ENCODE peak calls at places on chromosomes 6 and 20, in nine cellular contexts. L is upper lobe of right lung; T is CD8-positive, alpha-beta T cell; M is CD8-positive, alpha-beta memory T cell; A is lung; B is BE2C; I is fibroblast of villous mesenchyme; S is foreskin fibroblast; J is ascending aorta. N is an unnamed sample.

GRCh38 chr6:147205690-147206600 is 1.7 kb downstream of the STXBP5 start:
- DNase-seq in L (no peak), T (no peak), M (no peak), A (no peak), B (peak; percentile 47), I (peak; percentile 47), S (peak; percentile 52), J (no peak), N (peak; percentile 45)

GRCh38 chr6:134936476-134936875 is 13.4 kb downstream of the ALDH8A1 start:
- DNase-seq in L (no peak), T (no peak), M (no peak), A (no peak), B (no peak), I (no peak), S (no peak), J (no peak), N (no peak)

GRCh38 chr6:36677059-36677749 is 1.3 kb upstream of the CDKN1A start:
- DNase-seq in L (no peak), T (no peak), M (no peak), A (no peak), B (no peak), I (peak; percentile 33), S (peak; percentile 61), J (no peak), N (no peak)

GRCh38 chr6:31734703-31735500 is 1.4 kb downstream of the CLIC1 start:
- DNase-seq in L (no peak), T (peak; percentile 55), M (peak; percentile 57), A (peak; percentile 55), B (peak; percentile 38), I (peak; percentile 62), S (peak; percentile 83), J (peak; percentile 53), N (peak; percentile 73)

GRCh38 chr6:138378463-138378862 is 758 bp downstream of the SMIM28 start:
- DNase-seq in L (no peak), T (no peak), M (no peak), A (no peak), B (no peak), I (no peak), S (no peak), J (no peak), N (no peak)

GRCh38 chr6:111810321-111811235 is 62.7 kb downstream of the FYN start:
- DNase-seq in L (no peak), T (no peak), M (no peak), A (no peak), B (no peak), I (no peak), S (no peak), J (no peak), N (no peak)

GRCh38 chr6:132443206-132443605 is 41.9 kb upstream of the MOXD1 start:
- DNase-seq in L (no peak), T (no peak), M (no peak), A (no peak), B (no peak), I (peak; percentile 44), S (no peak), J (no peak), N (no peak)

GRCh38 chr20:63502671-63503172 is 3.8 kb upstream of the EEF1A2 start:
- DNase-seq in L (no peak), T (no peak), M (no peak), A (no peak), B (peak; percentile 96), I (no peak), S (no peak), J (no peak), N (no peak)

GRCh38 chr6:31272431-31272830 is 539 bp upstream of the HLA-C start:
- DNase-seq in L (no peak), T (peak; percentile 15), M (no peak), A (no peak), B (no peak), I (peak; percentile 31), S (peak; percentile 10), J (no peak), N (no peak)

GRCh38 chr6:105879902-105880547 is 206.1 kb upstream of the PRDM1 start:
- DNase-seq in L (peak; percentile 71), T (no peak), M (no peak), A (no peak), B (no peak), I (no peak), S (no peak), J (no peak), N (no peak)

GRCh38 chr6:80436663-80437062 is 330.2 kb downstream of the BCKDHB start:
- DNase-seq in L (no peak), T (no peak), M (no peak), A (no peak), B (no peak), I (no peak), S (no peak), J (no peak), N (no peak)

GRCh38 chr20:57270204-57270937 is 3.9 kb upstream of the BMP7 start:
- DNase-seq in L (no peak), T (no peak), M (no peak), A (no peak), B (no peak), I (no peak), S (no peak), J (no peak), N (no peak)

GRCh38 chr6:112176175-112176574 is 78.2 kb downstream of the LAMA4 start:
- DNase-seq in L (no peak), T (no peak), M (no peak), A (no peak), B (no peak), I (no peak), S (no peak), J (no peak), N (no peak)

DNA sequence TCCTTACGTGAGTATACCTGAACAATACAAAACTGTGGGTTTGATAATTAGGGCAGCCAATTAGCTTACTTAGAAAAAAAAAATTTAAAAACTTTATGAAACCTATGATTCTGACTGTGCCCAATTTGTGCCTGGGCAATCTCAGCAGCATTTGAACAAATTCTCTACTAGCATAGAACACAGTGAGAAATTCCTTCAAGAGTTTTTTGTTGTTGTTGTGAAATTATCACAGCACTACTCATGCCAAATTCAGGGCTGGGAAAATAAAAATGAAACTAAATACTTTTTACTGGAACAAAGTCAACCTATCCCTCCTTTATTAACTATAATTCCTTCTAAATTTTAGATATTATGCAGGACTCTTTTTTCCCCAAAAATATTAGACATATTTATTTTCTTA is 42.9 kb downstream of the POU3F2 start:
- DNase-seq in L (no peak), T (no peak), M (no peak), A (no peak), B (no peak), I (peak; percentile 16), S (no peak), J (no peak), N (no peak)
- H3K4me3 ChIP-seq in L (no peak overlapping the region), T (no peak overlapping the region), M (no peak overlapping the region), A (no peak overlapping the region), B (no peak overlapping the region), I (no peak overlapping the region), S (no peak overlapping the region), J (no peak overlapping the region), N (no peak overlapping the region)

GRCh38 chr6:20238688-20239587 is 26.7 kb upstream of the MBOAT1 start:
- DNase-seq in L (no peak), T (no peak), M (no peak), A (no peak), B (no peak), I (no peak), S (no peak), J (no peak), N (no peak)
- H3K4me3 ChIP-seq in L (no peak overlapping the region), T (no peak overlapping the region), M (no peak overlapping the region), A (no peak overlapping the region), B (no peak overlapping the region), I (no peak overlapping the region), S (no peak overlapping the region), J (no peak overlapping the region), N (no peak overlapping the region)

GRCh38 chr6:155200012-155200411 is 63.8 kb upstream of the CLDN20 start:
- DNase-seq in L (no peak), T (no peak), M (no peak), A (no peak), B (no peak), I (no peak), S (no peak), J (no peak), N (no peak)

GRCh38 chr6:155195903-155196302 is 67.9 kb upstream of the CLDN20 start:
- DNase-seq in L (no peak), T (no peak), M (no peak), A (no peak), B (no peak), I (no peak), S (no peak), J (no peak), N (no peak)

GRCh38 chr6:155197947-155198346 is 65.9 kb upstream of the CLDN20 start:
- DNase-seq in L (no peak), T (no peak), M (no peak), A (no peak), B (no peak), I (no peak), S (no peak), J (no peak), N (no peak)

GRCh38 chr6:155194399-155194798 is 69.4 kb upstream of the CLDN20 start:
- DNase-seq in L (no peak), T (no peak), M (no peak), A (no peak), B (no peak), I (no peak), S (no peak), J (no peak), N (no peak)

DNA sequence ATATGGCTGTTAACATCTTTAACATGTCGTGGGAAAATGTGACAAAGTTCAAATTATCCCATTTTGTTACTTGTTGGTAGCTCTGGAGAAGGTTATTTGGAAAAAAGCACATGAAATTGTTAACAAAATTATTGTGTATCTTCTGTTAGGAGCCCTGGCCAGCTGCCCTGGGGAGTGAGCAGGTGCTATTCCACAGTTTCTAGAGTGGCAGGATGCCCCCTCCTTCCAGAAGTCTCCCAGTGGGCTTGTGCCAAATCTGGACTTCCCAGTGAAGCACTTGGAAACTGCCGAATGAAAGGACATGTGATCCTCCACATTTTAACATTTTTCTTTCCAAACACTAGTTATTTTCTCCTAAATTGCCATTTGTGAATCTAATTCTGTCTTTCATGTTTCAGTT is 66.9 kb upstream of the CLDN20 start:
- DNase-seq in L (no peak), T (no peak), M (no peak), A (no peak), B (no peak), I (no peak), S (no peak), J (no peak), N (no peak)
- H3K4me3 ChIP-seq in L (no peak overlapping the region), T (no peak overlapping the region), M (no peak overlapping the region), A (no peak overlapping the region), B (no peak overlapping the region), I (no peak overlapping the region), S (no peak overlapping the region), J (no peak overlapping the region), N (no peak overlapping the region)

DNA sequence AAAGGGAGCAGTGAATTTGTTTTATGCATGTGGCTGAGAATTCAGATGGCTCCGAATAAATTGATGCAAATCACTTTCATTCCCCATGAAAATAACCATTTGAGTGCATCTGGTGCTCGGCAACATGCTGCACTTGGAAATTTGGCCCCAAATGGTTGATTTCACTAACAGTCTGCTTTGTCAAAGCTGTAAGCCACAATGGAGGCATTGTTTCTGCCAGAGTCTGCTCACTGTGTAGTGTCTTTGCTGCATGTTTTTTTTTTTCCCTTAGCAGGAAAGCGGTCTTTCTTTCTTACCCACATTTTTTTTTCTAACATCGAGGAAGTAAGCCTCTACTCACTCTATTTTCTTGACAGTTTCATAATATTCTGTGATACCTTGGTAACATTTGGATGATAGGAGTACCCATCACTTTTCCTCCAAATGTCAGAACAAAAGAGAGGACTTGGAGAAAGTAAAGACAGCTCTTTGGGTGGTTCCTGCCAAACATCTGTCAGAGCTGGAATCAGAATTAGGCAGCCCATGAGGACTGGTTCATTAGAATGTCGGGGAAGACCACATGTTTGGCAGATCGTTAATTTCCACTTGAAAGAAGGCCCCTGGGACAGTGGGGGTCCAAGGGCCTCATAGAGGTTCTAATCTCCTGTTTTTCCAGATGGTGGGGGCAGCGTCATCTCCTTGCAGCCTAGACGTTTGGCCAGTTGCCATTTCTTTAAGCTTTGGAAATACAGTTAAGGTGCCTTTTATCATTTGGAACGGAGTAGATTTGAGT is 149.5 kb downstream of the DOK5 start:
- DNase-seq in L (no peak), T (no peak), M (no peak), A (no peak), B (no peak), I (no peak), S (peak; percentile 37), J (no peak), N (no peak)
- H3K4me3 ChIP-seq in L (no peak overlapping the region), T (no peak overlapping the region), M (no peak overlapping the region), A (no peak overlapping the region), B (no peak overlapping the region), I (no peak overlapping the region), S (no peak overlapping the region), J (no peak overlapping the region), N (no peak overlapping the region)

N was measured in MG63.